ENCODE peak calls at places on chromosome 21, in eight cellular contexts. Z is tibial nerve, O is body of pancreas, A is fibroblast of lung, E is colonic mucosa, X is mammary epithelial cell, I is pancreas, F is bronchial epithelial cell. P is an unnamed sample. For H3K36me3, the result is how much of the 10 kb centered on the place peaks cover.

GRCh38 chr21:26169611-26170470 is 729 bp downstream of the APP start:
- DNase-seq in I (peak), O (peak), A (peak), X (peak), Z (peak), F (no peak), E (peak), P (peak)

GRCh38 chr21:24420694-24421093 is 1186.6 kb downstream of the MRPL39 start:
- DNase-seq in A (no peak), I (no peak), E (no peak), F (no peak), X (no peak), Z (no peak), O (no peak), P (no peak)

GRCh38 chr21:18832081-18832670 is 428.6 kb upstream of the TMPRSS15 start:
- DNase-seq in X (no peak), O (no peak), I (no peak), F (peak), Z (no peak), A (no peak), E (no peak), P (no peak)

GRCh38 chr21:45324430-45325205 is 36.9 kb upstream of the POFUT2 start:
- DNase-seq in O (no peak), I (no peak), E (no peak), Z (no peak), A (no peak), F (no peak), X (no peak), P (no peak)

GRCh38 chr21:34198232-34199120 is 125.1 kb downstream of the MRPS6 start:
- DNase-seq in A (no peak), Z (no peak), X (no peak), F (no peak), O (no peak), E (no peak), I (no peak), P (no peak)

GRCh38 chr21:27213328-27213727 is 246.4 kb upstream of the ADAMTS5 start:
- DNase-seq in I (no peak), X (no peak), F (peak), E (no peak), A (no peak), Z (no peak), O (no peak), P (no peak)

GRCh38 chr21:33152228-33153130 is 77.3 kb upstream of the IFNAR2 start:
- DNase-seq in E (no peak), X (no peak), I (no peak), A (no peak), F (no peak), Z (no peak), O (no peak), P (no peak)

GRCh38 chr21:44962481-44962966 is 22.7 kb downstream of the SLX9 start:
- DNase-seq in E (no peak), O (peak), Z (no peak), F (peak), X (peak), A (peak), I (no peak), P (peak)

GRCh38 chr21:23014021-23014420 is 2015.8 kb downstream of the NCAM2 start:
- DNase-seq in E (no peak), I (no peak), F (no peak), A (no peak), X (no peak), O (no peak), Z (no peak), P (no peak)

GRCh38 chr21:26077523-26077922 is 93.0 kb downstream of the APP start:
- DNase-seq in F (no peak), A (no peak), I (no peak), Z (no peak), X (no peak), E (no peak), O (no peak), P (peak)

GRCh38 chr21:31609081-31609480 is 50.4 kb upstream of the SOD1 start:
- DNase-seq in X (no peak), A (no peak), O (no peak), E (no peak), I (no peak), Z (no peak), F (no peak), P (no peak)

GRCh38 chr21:22575165-22575584 is 1577.0 kb downstream of the NCAM2 start:
- DNase-seq in F (no peak), E (no peak), X (no peak), Z (no peak), A (no peak), O (no peak), I (no peak), P (peak)

GRCh38 chr21:18002393-18002792 is 183.2 kb upstream of the C21orf91 start:
- DNase-seq in F (no peak), A (no peak), O (no peak), I (no peak), Z (no peak), E (no peak), X (no peak), P (no peak)

GRCh38 chr21:26801524-26801923 is 43.7 kb downstream of the ADAMTS1 start:
- DNase-seq in X (no peak), O (no peak), I (no peak), E (no peak), F (no peak), A (peak), Z (no peak), P (peak)

GRCh38 chr21:15496896-15497295 is 232.9 kb upstream of the USP25 start:
- DNase-seq in E (no peak), O (no peak), Z (no peak), X (no peak), F (no peak), I (no peak), A (no peak), P (no peak)

GRCh38 chr21:44878053-44878982 is 4.8 kb upstream of the PTTG1IP start:
- DNase-seq in O (peak), A (no peak), E (peak), F (peak), Z (no peak), I (no peak), X (no peak), P (peak)

GRCh38 chr21:44461438-44462089 is 6.3 kb downstream of the LRRC3 start:
- DNase-seq in Z (no peak), F (no peak), I (no peak), X (no peak), O (no peak), E (no peak), A (no peak), P (no peak)

GRCh38 chr21:39209334-39209688 is 26.1 kb upstream of the PSMG1 start:
- DNase-seq in F (no peak), O (no peak), E (no peak), I (no peak), X (no peak), A (no peak), Z (no peak), P (no peak)

GRCh38 chr21:33760641-33761103 is 118.4 kb downstream of the ITSN1 start:
- DNase-seq in Z (no peak), A (peak), E (no peak), X (no peak), F (no peak), I (no peak), O (no peak), P (no peak)

GRCh38 chr21:26892151-26892550 is 46.9 kb upstream of the ADAMTS1 start:
- DNase-seq in X (no peak), Z (no peak), O (no peak), I (no peak), F (no peak), A (no peak), E (no peak), P (no peak)

GRCh38 chr21:35927262-35927661 is 133.1 kb downstream of the SETD4 start:
- DNase-seq in F (no peak), X (no peak), Z (no peak), I (no peak), O (no peak), A (no peak), E (no peak), P (no peak)

GRCh38 chr21:44785620-44786344 is 15.8 kb downstream of the UBE2G2 start:
- DNase-seq in O (no peak), E (no peak), X (no peak), A (peak), F (no peak), Z (no peak), I (no peak), P (no peak)

GRCh38 chr21:19405326-19405725 is 1001.7 kb upstream of the TMPRSS15 start:
- DNase-seq in F (no peak), A (no peak), X (no peak), O (no peak), Z (no peak), I (no peak), E (no peak), P (no peak)

GRCh38 chr21:38787461-38788274 is 18.1 kb upstream of the ETS2 start:
- DNase-seq in I (peak), A (peak), X (peak), O (peak), Z (no peak), F (peak), E (peak), P (peak)

GRCh38 chr21:18991846-18992245 is 588.3 kb upstream of the TMPRSS15 start:
- DNase-seq in Z (no peak), X (no peak), O (no peak), E (no peak), F (no peak), I (no peak), A (no peak), P (no peak)

GRCh38 chr21:45332415-45332814 is 44.7 kb upstream of the POFUT2 start:
- DNase-seq in I (no peak), X (no peak), A (no peak), F (no peak), Z (no peak), O (no peak), E (no peak), P (no peak)

GRCh38 chr21:45333583-45334121 is 46.0 kb upstream of the POFUT2 start:
- DNase-seq in Z (no peak), O (no peak), F (peak), E (no peak), I (no peak), A (peak), X (peak), P (no peak)

GRCh38 chr21:38914531-38915385 is 109.0 kb downstream of the ETS2 start:
- DNase-seq in F (peak), E (no peak), O (no peak), A (peak), I (no peak), X (no peak), Z (no peak), P (peak)

DNA sequence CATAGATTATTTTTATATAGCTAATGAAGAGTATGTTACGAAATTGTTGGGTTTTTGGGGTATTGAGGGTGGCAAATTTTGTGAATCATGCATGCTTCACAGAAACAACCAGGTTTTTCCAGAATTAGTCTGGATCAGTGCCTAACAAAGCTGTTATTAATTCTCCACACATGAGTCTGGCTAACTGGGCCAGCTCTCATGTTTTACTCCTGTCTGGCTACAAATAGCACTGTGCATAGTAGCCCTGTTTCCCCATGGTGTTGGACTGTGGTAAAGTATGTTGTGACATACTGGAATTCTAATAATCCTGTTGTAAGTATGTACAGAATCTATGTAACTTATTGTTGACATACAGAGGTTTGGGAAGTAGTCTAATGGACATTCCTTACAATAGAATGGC is 35.8 kb downstream of the S100B start:
- DNase-seq in A (no peak), O (no peak), F (no peak), X (peak), I (no peak), Z (no peak), E (no peak), P (no peak)
- H3K36me3 ChIP-seq in A (under half), O (under half), F (under half), X (under half), I (under half), Z (half or more), E (under half), P (under half)

GRCh38 chr21:37653201-37653600 is 263.1 kb downstream of the KCNJ6 start:
- DNase-seq in Z (no peak), I (no peak), F (no peak), E (no peak), A (no peak), O (no peak), X (no peak), P (no peak)
- H3K36me3 ChIP-seq in Z (under half), I (under half), F (under half), E (under half), A (under half), O (under half), X (under half), P (under half)

DNA sequence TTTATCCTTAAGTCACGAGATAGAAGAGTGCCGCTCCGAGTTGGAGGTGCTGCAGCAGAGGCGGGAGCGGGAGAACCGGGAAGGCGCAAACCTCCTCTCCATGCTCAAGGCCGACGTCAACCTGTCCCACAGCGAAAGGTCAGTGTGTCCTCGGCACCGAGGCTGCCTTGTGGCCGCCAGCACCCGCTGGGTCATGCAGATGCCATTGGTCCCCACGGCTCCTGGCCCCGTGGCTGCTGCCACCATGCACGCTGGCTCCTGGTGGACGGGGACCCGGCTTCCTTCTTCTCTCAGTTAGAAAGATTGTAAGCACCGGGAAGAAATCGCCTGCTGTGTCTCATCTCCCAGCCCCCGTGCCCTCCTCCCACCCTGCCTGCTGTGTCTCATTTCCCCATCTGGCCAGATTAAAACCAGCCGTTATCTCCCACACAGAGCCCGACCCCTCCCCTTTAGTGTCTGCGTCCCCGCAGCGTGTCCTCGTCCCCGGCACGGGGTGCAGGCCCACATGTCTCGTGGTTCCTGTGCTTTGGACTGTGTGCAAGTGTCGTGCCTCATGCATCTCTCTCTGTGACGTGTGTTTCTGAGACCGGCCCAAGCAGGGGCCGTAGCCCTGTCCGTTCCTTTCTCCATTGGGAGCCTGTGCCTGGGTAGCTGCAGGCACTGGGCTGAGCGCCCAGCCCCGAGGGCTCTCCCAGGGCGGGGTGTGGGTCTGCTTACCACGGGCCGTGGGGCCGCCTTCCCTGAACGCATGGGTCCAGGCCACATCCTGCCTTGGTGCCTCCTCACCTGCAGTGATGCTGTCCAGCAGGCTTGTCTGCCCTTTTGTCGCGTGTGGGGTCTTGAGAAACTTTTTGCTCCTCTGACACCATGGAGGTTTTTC is 62.1 kb downstream of the PCNT start:
- DNase-seq in O (no peak), I (no peak), E (no peak), X (no peak), F (no peak), A (no peak), Z (no peak), P (no peak)
- H3K36me3 ChIP-seq in O (under half), I (under half), E (under half), X (under half), F (under half), A (under half), Z (half or more), P (under half)

GRCh38 chr21:37139154-37139553 is 66.1 kb downstream of the TTC3 start:
- DNase-seq in I (no peak), A (peak), Z (no peak), F (peak), E (no peak), X (no peak), O (no peak), P (no peak)
- H3K36me3 ChIP-seq in I (under half), A (under half), Z (half or more), F (under half), E (under half), X (under half), O (under half), P (under half)

DNA sequence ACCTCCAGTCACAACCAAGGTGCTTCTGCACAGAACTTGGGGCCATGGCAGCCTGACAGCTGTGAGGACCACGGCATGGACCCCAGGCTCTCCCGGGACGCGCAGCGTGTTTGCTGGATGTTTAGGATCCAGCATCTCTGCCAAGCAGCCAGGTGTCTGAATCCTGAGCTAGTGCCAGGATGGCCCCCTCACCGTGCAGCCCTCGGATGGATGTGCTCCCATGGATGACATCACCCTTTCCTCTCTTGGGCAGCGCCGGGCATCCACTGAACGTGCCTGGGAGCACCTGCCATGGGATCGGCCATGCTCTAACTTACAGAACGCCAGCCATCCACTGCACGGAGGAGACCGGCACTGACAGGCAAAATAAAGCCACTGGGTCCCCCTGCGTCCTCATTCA is 53.9 kb downstream of the PRDM15 start:
- DNase-seq in F (no peak), X (no peak), A (no peak), Z (no peak), O (no peak), I (no peak), E (no peak), P (no peak)
- H3K36me3 ChIP-seq in F (under half), X (under half), A (under half), Z (half or more), O (under half), I (under half), E (under half), P (under half)

P was measured in hepatocyte.